ENCODE peak calls at places on chromosomes 2 and 18, in nine cellular contexts. H, L, O, R, B, M, Z, P and Q are unnamed samples.

GRCh38 chr2:229206548-229206947 is 64.5 kb downstream of the PID1 start:
- DNase-seq in L (no peak), O (no peak), H (no peak), Z (no peak), R (peak; percentile 56), P (no peak), M (no peak), B (no peak), Q (no peak)

GRCh38 chr18:398866-399637 is 101.4 kb downstream of the COLEC12 start:
- DNase-seq in P (no peak), H (no peak), M (peak; percentile 65), B (no peak), O (no peak), L (no peak), Z (no peak), R (no peak), Q (no peak)

GRCh38 chr2:205769494-205769848 is 87.2 kb downstream of the NRP2 start:
- DNase-seq in B (peak; percentile 56), O (peak; percentile 69), P (peak; percentile 78), H (no peak), Z (no peak), R (peak; percentile 94), M (no peak), L (peak; percentile 81), Q (no peak)

GRCh38 chr2:103437161-103437560 is 675.3 kb downstream of the TMEM182 start:
- DNase-seq in L (no peak), P (no peak), O (no peak), H (no peak), B (no peak), R (no peak), Z (no peak), M (no peak), Q (no peak)

GRCh38 chr2:160752475-160753330 is 259.1 kb upstream of the RBMS1 start:
- DNase-seq in H (no peak), Z (no peak), L (peak; percentile 57), B (peak; percentile 39), O (peak; percentile 74), P (no peak), M (no peak), R (peak; percentile 61), Q (peak; percentile 70)

GRCh38 chr2:148813603-148814065 is 61.4 kb upstream of the KIF5C start:
- DNase-seq in H (no peak), R (no peak), L (no peak), O (no peak), M (peak; percentile 24), Z (no peak), P (no peak), B (no peak), Q (no peak)

GRCh38 chr2:105802587-105802986 is 57.9 kb downstream of the NCK2 start:
- DNase-seq in H (no peak), B (no peak), M (no peak), P (no peak), Z (no peak), L (no peak), O (no peak), R (no peak), Q (no peak)

GRCh38 chr2:29376541-29376940 is 261.3 kb downstream of the CLIP4 start:
- DNase-seq in B (no peak), R (no peak), O (no peak), L (no peak), M (no peak), P (no peak), H (no peak), Z (no peak), Q (no peak)

GRCh38 chr2:45962522-45962921 is 311.0 kb downstream of the PRKCE start:
- DNase-seq in B (peak; percentile 85), Z (peak; percentile 72), O (peak; percentile 45), P (no peak), H (peak; percentile 92), R (peak; percentile 84), M (no peak), L (peak; percentile 78), Q (peak; percentile 34)

DNA sequence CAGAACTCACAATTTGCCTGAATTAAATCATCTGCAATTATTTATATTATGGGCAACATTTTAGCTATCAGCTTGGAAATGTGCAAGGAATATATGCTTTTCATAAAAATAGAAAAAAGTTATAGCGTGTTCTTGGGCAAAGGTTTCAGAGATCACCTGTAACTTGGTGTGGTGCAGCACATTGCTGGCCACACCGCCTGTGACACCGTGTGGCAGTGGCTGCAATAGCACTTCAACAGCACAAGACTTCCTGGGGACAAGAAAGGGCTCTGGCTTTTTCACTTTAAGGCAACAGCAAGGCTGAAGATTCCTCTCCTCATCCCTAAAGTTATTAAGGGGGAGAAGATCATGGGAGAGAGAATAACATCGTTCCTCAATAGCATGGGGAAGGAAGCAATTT is 14.8 kb upstream of the SERPINB3 start:
- DNase-seq in R (no peak), M (peak; percentile 21), L (no peak), Z (no peak), O (no peak), P (no peak), H (no peak), B (no peak), Q (peak; percentile 65)
- TF ChIP-seq CTCF in R (no peak), M (no peak), L (no peak), Z (peak; percentile 28), O (peak; percentile 64), P (peak; percentile 17), H (no peak), B (peak; percentile 77), Q (peak; percentile 70)

GRCh38 chr2:240663791-240664190 is 18.9 kb downstream of the AQP12B start:
- DNase-seq in L (no peak), R (no peak), M (no peak), Z (no peak), P (no peak), H (no peak), O (no peak), B (no peak), Q (no peak)
- TF ChIP-seq CTCF in L (no peak), R (no peak), M (peak; percentile 28), Z (no peak), P (no peak), H (no peak), O (peak; percentile 34), B (peak; percentile 33), Q (no peak)

GRCh38 chr18:45330170-45330594 is 285.1 kb upstream of the SLC14A2 start:
- DNase-seq in O (no peak), M (no peak), B (no peak), L (no peak), P (no peak), R (no peak), Z (no peak), H (no peak), Q (no peak)
- TF ChIP-seq CTCF in O (no peak), M (no peak), B (no peak), L (no peak), P (no peak), R (no peak), Z (no peak), H (no peak), Q (no peak)

GRCh38 chr2:156589381-156590079 is 153.4 kb downstream of the GPD2 start:
- DNase-seq in P (peak; percentile 11), R (peak; percentile 75), H (no peak), O (peak; percentile 21), L (peak; percentile 67), Z (no peak), M (no peak), B (peak; percentile 45), Q (peak; percentile 6)
- TF ChIP-seq CTCF in P (peak; percentile 68), R (peak; percentile 50), H (peak; percentile 56), O (peak; percentile 57), L (peak; percentile 56), Z (peak; percentile 68), M (peak; percentile 48), B (peak; percentile 81), Q (peak; percentile 28)

DNA sequence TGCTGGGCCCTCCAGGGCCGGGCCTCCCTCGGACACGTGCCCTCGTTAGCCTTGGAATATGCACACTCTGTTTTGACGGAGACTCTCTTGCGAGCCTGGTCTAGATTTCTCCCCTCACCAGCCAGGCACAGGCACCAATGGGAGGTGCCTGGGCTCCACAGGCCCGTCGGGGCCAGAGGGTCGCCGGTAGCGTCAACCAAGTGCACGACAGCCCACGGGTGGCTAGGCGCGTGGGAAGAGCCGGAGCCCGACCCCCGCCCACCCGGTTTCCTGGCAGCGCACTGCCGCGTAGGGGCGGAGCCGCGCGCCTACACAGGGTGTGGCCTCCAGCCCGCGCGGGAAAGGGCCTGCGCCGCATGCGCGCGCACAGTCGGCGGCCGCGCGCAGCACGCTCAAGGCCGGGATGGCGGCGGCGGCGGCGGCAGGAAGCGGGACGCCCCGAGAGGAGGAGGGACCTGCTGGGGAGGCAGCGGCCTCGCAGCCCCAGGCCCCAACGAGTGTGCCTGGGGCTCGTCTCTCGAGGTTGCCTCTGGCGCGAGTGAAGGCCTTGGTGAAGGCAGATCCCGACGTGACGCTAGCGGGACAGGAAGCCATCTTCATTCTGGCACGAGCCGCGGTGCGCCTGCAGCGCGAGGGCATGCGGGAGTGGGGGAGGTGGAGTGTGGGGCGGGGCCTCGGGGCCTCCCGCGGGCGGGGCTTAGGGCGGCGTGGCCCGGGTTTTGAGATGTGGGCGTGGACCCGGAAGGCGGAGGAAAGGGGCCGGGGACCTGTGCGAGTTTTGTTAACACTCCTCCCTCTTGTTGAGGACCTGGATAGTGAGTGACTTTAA is at the start of gene POLE4:
- DNase-seq in R (peak; percentile 88), O (peak; percentile 79), Z (peak; percentile 94), B (peak; percentile 62), P (peak; percentile 46), M (peak; percentile 90), L (peak; percentile 92), H (peak; percentile 95), Q (peak; percentile 93)
- TF ChIP-seq CTCF in R (no peak), O (no peak), Z (no peak), B (peak; percentile 32), P (no peak), M (no peak), L (no peak), H (no peak), Q (no peak)

DNA sequence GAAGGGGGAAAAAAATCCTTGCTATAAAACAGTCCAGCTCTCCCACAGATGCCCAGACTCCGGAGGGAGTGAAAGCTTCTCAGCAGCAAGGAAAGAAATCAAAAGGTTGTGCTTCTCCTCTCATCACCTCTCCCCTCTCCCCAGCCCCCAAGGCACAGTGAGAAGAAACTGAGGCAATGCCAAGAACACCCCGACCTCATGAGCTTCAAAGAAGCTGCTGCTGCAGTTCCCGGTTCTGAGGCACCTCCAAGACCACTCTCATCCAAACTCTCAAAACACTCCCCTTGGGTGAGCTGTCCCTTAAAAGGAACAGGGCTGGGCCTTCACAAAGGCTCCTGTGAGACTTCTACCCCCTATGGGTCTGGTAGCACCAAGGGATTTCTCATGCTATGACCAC is 62.0 kb upstream of the KLF7 start:
- DNase-seq in H (no peak), R (no peak), Z (no peak), O (no peak), P (no peak), M (no peak), L (no peak), B (no peak), Q (no peak)
- TF ChIP-seq CTCF in H (no peak), R (no peak), Z (no peak), O (no peak), P (no peak), M (no peak), L (no peak), B (no peak), Q (no peak)